ENCODE peak calls at places on chromosomes 3 and 15, in eight cellular contexts. Z is endodermal cell, Q is DND-41, F is PC-9, E is body of pancreas, D is neural progenitor cell, R is right lobe of liver, U is H9. B is an unnamed sample. For H3K4me1, the result is how much of the 10 kb centered on the place peaks cover.

GRCh38 chr3:16069149-16069922 is 105.1 kb upstream of the GALNT15 start:
- DNase-seq in Z (no peak), Q (no peak), F (peak), E (no peak), D (no peak), R (no peak), U (no peak), B (no peak)

GRCh38 chr3:10420745-10421475 is 84.5 kb downstream of the ATP2B2 start:
- DNase-seq in Z (no peak), Q (no peak), F (no peak), E (no peak), D (no peak), R (no peak), U (no peak), B (no peak)

GRCh38 chr3:187064210-187065115 is 74.8 kb downstream of the RPL39L start:
- DNase-seq in Z (no peak), Q (no peak), F (peak), E (peak), D (no peak), R (no peak), U (no peak), B (peak)

GRCh38 chr15:92069308-92070244 is 216.1 kb downstream of the SLCO3A1 start:
- DNase-seq in Z (no peak), Q (no peak), F (peak), E (no peak), D (no peak), R (peak), U (no peak), B (peak)

GRCh38 chr3:73255609-73256029 is 194.2 kb downstream of the EBLN2 start:
- DNase-seq in Z (peak), Q (no peak), F (no peak), E (peak), D (no peak), R (no peak), U (no peak), B (peak)

GRCh38 chr15:64800476-64800875 is 25.0 kb downstream of the PIF1 start:
- DNase-seq in Z (no peak), Q (no peak), F (no peak), E (no peak), D (no peak), R (no peak), U (no peak), B (no peak)

GRCh38 chr3:137032465-137033120 is 74.8 kb downstream of the IL20RB start:
- DNase-seq in Z (peak), Q (peak), F (no peak), E (peak), D (peak), R (peak), U (peak), B (peak)

GRCh38 chr3:124582196-124582595 is 148.1 kb upstream of the UMPS start:
- DNase-seq in Z (no peak), Q (no peak), F (no peak), E (no peak), D (no peak), R (no peak), U (no peak), B (no peak)

GRCh38 chr15:36256258-36256825 is 323.1 kb upstream of the CDIN1 start:
- DNase-seq in Z (no peak), Q (no peak), F (no peak), E (no peak), D (peak), R (no peak), U (no peak), B (no peak)

GRCh38 chr3:43223670-43224364 is 62.5 kb upstream of the SNRK start:
- DNase-seq in Z (no peak), Q (no peak), F (no peak), E (no peak), D (no peak), R (no peak), U (no peak), B (no peak)

GRCh38 chr3:143242691-143243090 is 123.1 kb downstream of the CHST2 start:
- DNase-seq in Z (no peak), Q (no peak), F (no peak), E (no peak), D (no peak), R (no peak), U (no peak), B (no peak)

GRCh38 chr3:15271785-15272381 is 60.5 kb downstream of the SH3BP5 start:
- DNase-seq in Z (peak), Q (peak), F (no peak), E (no peak), D (no peak), R (peak), U (no peak), B (peak)

GRCh38 chr3:65174713-65175112 is 486.9 kb upstream of the ADAMTS9 start:
- DNase-seq in Z (no peak), Q (no peak), F (no peak), E (no peak), D (no peak), R (no peak), U (no peak), B (no peak)

GRCh38 chr3:57743511-57743910 is 12.6 kb upstream of the SLMAP start:
- DNase-seq in Z (no peak), Q (no peak), F (no peak), E (no peak), D (no peak), R (no peak), U (no peak), B (no peak)

GRCh38 chr15:96037584-96037983 is 292.9 kb upstream of the NR2F2 start:
- DNase-seq in Z (no peak), Q (peak), F (no peak), E (no peak), D (no peak), R (no peak), U (no peak), B (no peak)

GRCh38 chr15:79332824-79333510 is 22.1 kb downstream of the TMED3 start:
- DNase-seq in Z (no peak), Q (no peak), F (peak), E (peak), D (no peak), R (no peak), U (no peak), B (no peak)

GRCh38 chr3:150414273-150414672 is 6.2 kb downstream of the TSC22D2 start:
- DNase-seq in Z (no peak), Q (no peak), F (peak), E (no peak), D (peak), R (no peak), U (no peak), B (no peak)

GRCh38 chr3:4940985-4941384 is 38.3 kb upstream of the BHLHE40 start:
- DNase-seq in Z (no peak), Q (no peak), F (no peak), E (no peak), D (no peak), R (no peak), U (no peak), B (no peak)

GRCh38 chr3:4939276-4939675 is 40.0 kb upstream of the BHLHE40 start:
- DNase-seq in Z (no peak), Q (no peak), F (no peak), E (no peak), D (no peak), R (no peak), U (no peak), B (no peak)

GRCh38 chr3:4945318-4945717 is 33.9 kb upstream of the BHLHE40 start:
- DNase-seq in Z (no peak), Q (no peak), F (no peak), E (no peak), D (no peak), R (no peak), U (no peak), B (no peak)

GRCh38 chr3:4947028-4947427 is 32.2 kb upstream of the BHLHE40 start:
- DNase-seq in Z (no peak), Q (no peak), F (no peak), E (no peak), D (no peak), R (no peak), U (no peak), B (no peak)

DNA sequence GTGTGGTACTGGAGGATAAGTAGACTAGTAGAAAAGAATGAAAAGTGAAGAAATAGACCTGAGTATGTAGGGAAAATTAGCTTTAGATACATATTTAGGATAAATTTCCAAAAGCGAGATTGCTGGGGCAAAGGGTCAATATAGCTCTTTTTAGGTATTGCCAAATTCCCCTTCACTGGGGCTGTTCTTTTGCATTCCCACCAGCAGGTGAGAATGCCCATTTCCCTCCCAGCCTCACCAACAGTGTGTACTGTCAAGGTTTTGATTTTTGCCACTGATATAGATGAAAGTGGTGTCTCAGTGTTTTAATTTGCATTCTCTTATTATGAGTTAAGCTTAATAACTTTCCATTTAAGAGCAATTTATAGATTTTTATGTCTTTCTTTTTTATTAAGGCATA is 35.7 kb upstream of the BHLHE40 start:
- DNase-seq in Z (no peak), Q (no peak), F (no peak), E (no peak), D (peak), R (no peak), U (no peak), B (no peak)
- TF ChIP-seq CTCF in Z (peak), Q (no peak), F (peak), E (peak), D (peak), R (peak), U (peak), B (no peak)

GRCh38 chr15:31400222-31400927 is 73.7 kb downstream of the KLF13 start:
- DNase-seq in Z (no peak), Q (no peak), F (no peak), E (no peak), D (no peak), R (no peak), U (no peak), B (no peak)
- H3K4me1 ChIP-seq in Z (under half), Q (under half), F (under half), E (under half), D (under half), R (under half), U (under half), B (under half)

DNA sequence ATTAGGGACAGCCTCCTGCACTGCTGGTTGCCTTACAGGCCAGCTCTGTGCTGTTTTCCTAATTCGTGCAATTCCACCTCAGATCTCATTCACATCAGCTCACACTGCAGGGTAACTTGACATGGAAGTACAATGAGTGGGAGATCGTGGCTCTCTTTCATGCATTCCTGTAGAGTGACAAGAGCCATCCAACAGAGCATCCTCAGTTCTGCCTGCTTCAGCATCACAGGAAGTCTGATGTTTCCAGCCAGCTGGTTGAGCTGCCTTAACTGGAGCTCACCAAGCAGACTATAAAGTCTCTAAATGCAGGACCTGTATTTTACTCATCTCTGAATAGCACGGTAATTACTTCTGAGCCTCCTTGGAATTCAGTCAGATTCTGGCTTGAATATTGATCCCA is 1.6 kb upstream of the DIS3L start:
- DNase-seq in Z (no peak), Q (peak), F (no peak), E (no peak), D (no peak), R (no peak), U (no peak), B (no peak)
- H3K27ac ChIP-seq in Z (no peak), Q (no peak), F (no peak), E (no peak), D (no peak), R (no peak), U (no peak), B (no peak)

DNA sequence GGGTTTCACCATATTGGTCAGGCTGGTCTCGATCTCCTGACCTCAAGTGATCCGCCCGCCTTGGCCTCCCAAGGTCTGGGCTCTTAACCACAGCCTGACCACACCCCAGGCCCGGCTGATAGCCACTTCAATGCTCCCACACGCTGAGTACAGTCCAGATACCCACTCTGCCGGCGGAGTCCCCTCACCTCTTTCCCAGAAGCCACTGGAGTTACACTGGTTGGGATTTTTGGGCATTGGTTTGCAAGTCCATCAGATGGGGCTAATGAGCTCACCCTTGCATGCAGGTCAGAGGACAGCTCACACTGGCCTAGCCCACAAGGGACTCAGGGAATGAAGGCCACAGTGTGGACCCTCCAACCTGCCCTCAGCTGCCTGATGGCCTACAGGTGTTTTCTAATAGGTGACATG is 60.1 kb downstream of the IQSEC1 start:
- DNase-seq in Z (no peak), Q (no peak), F (no peak), E (no peak), D (no peak), R (no peak), U (no peak), B (no peak)
- TF ChIP-seq CTCF in Z (peak), Q (no peak), F (no peak), E (no peak), D (no peak), R (no peak), U (no peak), B (no peak)

GRCh38 chr3:5188419-5189405 is 1.2 kb downstream of the EDEM1 start:
- DNase-seq in Z (peak), Q (peak), F (peak), E (peak), D (peak), R (peak), U (peak), B (peak)
- H3K4me1 ChIP-seq in Z (under half), Q (half or more), F (under half), E (under half), D (under half), R (under half), U (under half), B (under half)

DNA sequence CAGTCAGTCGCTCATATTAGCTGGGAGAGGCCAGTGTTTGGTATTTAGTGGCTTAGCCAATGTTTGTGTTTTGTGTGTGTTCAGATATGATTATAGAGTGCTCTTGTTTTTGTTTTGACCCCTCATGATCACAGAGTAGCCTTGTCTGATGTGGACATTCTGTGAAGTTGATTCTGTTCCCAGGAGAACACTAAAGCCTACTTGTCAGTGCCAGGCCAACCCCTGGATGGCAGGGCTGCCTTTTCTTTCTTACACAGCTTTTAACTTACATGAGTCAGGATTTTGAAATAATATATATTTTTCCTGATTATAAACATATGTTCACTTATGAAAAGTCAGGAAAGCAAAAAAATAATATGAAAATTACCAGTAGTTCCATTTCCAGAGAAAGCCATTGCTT is 11.9 kb downstream of the CFAP161 start:
- DNase-seq in Z (no peak), Q (no peak), F (no peak), E (no peak), D (no peak), R (no peak), U (no peak), B (no peak)
- H3K27ac ChIP-seq in Z (no peak), Q (no peak), F (no peak), E (no peak), D (no peak), R (no peak), U (no peak), B (no peak)

DNA sequence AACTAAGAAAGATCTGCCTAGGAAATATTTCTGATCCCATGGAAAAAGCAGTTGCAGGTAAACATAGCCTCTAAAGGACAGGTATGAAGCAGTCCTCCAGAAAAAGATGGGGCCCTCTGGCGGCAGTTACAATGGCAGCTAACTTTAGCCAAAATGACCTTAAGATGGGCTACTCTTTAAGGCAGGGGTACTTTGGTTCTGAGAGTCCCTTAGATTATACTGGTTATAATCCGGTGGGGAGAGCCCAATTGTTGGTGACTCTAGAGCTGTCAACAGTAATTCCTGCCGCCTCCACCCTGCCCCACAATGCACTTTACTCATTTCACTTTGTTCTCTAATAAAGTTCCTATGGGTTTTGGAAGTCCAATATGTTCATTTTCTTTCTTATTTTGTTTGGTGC is 412.8 kb upstream of the WNT5A start:
- DNase-seq in Z (peak), Q (no peak), F (no peak), E (peak), D (peak), R (peak), U (peak), B (no peak)
- TF ChIP-seq CTCF in Z (peak), Q (no peak), F (peak), E (peak), D (peak), R (peak), U (peak), B (no peak)

DNA sequence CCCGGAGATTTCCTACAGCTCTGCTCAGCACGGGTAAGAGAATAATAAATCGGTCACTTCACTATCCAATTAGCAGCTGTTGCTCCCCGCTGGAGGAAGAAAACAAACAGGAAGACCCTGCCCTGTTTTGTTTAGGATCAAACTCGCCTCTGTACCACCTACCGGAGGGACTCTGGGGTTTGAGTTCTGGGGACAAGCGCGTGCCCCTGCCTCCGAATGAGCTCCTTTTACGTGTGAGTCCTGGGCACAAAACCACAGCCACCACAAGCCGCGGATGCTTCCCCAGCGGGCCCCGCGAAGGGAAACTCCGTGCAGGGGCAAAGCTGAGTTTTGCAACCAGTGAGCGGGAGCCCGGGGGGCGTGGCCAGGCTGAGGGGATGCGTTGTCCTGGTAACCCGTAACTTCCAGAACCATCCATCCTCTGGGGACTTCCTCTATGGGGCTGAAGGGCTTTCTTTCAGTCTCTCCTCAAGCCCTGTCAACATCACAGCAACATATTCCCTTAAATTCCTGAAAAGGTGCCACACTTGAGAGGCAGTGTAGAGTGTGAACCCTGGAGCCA is 315.8 kb upstream of the PROK2 start:
- DNase-seq in Z (peak), Q (peak), F (no peak), E (peak), D (peak), R (peak), U (peak), B (peak)
- H3K4me1 ChIP-seq in Z (under half), Q (under half), F (under half), E (under half), D (under half), R (under half), U (under half), B (under half)

DNA sequence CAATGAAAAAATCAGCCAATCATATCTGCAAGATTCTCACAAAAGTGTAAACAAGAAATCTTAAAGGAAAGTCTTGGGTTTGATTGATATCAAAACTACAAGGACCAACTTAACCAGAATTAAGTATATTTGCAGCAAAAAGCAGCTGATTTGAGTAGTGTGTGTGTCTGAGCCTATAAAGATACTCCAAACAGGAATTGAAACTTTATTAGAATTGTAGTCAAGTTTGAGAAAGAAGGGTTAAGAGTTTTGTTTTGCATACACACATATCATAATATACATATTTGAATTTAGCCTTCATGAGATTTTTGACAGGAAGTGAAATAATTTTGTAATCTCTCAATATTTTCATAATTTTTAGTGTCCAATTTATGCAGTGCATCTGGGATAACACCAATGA is 300.1 kb downstream of the NAALADL2 start:
- DNase-seq in Z (no peak), Q (no peak), F (no peak), E (no peak), D (no peak), R (no peak), U (no peak), B (no peak)
- H3K27ac ChIP-seq in Z (no peak), Q (no peak), F (no peak), E (no peak), D (no peak), R (no peak), U (no peak), B (no peak)

GRCh38 chr15:74482661-74483060 is 21.7 kb upstream of the UBL7 start:
- DNase-seq in Z (peak), Q (no peak), F (no peak), E (no peak), D (no peak), R (no peak), U (peak), B (no peak)
- TF ChIP-seq CTCF in Z (peak), Q (peak), F (no peak), E (no peak), D (no peak), R (no peak), U (peak), B (no peak)